ENCODE peak calls at places on chromosome 11, in ten cellular contexts. O is fibroblast of lung, W is suprapubic skin, A is glutamatergic neuron, X is heart right ventricle, J is neural crest cell, D is GM20000, S is pancreas, V is astrocyte of the spinal cord, I is WTC11. H is an unnamed sample.

GRCh38 chr11:69578167-69578566 is 62.8 kb upstream of the CCND1 start:
- DNase-seq in O (no peak), W (no peak), A (no peak), X (no peak), J (no peak), D (no peak), S (no peak), V (no peak), I (no peak), H (no peak)

GRCh38 chr11:8566613-8567210 is 27.3 kb downstream of the STK33 start:
- DNase-seq in O (peak), W (no peak), A (no peak), X (no peak), J (no peak), D (peak), S (no peak), V (peak), I (no peak), H (peak)

GRCh38 chr11:121613724-121614123 is 161.0 kb upstream of the SORL1-AS1 start:
- DNase-seq in O (peak), W (no peak), A (no peak), X (no peak), J (no peak), D (no peak), S (no peak), V (no peak), I (no peak), H (no peak)

GRCh38 chr11:112392860-112393259 is 132.2 kb upstream of the PLET1 start:
- DNase-seq in O (no peak), W (no peak), A (peak), X (no peak), J (no peak), D (no peak), S (no peak), V (no peak), I (no peak), H (no peak)

GRCh38 chr11:56531856-56532255 is 11.2 kb downstream of the OR5M11 start:
- DNase-seq in O (no peak), W (no peak), A (no peak), X (no peak), J (no peak), D (no peak), S (no peak), V (no peak), I (no peak), H (no peak)

GRCh38 chr11:77789061-77789730 is 31.3 kb downstream of the RSF1 start:
- DNase-seq in O (no peak), W (no peak), A (no peak), X (no peak), J (no peak), D (no peak), S (no peak), V (no peak), I (no peak), H (no peak)

GRCh38 chr11:34637303-34637702 is 16.4 kb downstream of the EHF start:
- DNase-seq in O (no peak), W (no peak), A (no peak), X (peak), J (no peak), D (no peak), S (no peak), V (no peak), I (no peak), H (no peak)

GRCh38 chr11:94185387-94186084 is 56.9 kb downstream of the PANX1 start:
- DNase-seq in O (peak), W (no peak), A (no peak), X (no peak), J (no peak), D (no peak), S (no peak), V (peak), I (no peak), H (no peak)

GRCh38 chr11:34036456-34036855 is 15.1 kb upstream of the CAPRIN1 start:
- DNase-seq in O (no peak), W (no peak), A (no peak), X (no peak), J (no peak), D (no peak), S (no peak), V (no peak), I (no peak), H (no peak)

GRCh38 chr11:101566626-101567025 is 17.2 kb downstream of the TRPC6 start:
- DNase-seq in O (no peak), W (no peak), A (no peak), X (no peak), J (no peak), D (no peak), S (no peak), V (no peak), I (peak), H (no peak)

GRCh38 chr11:29432719-29433325 is 584.0 kb downstream of the KCNA4 start:
- DNase-seq in O (no peak), W (no peak), A (no peak), X (no peak), J (peak), D (peak), S (no peak), V (peak), I (no peak), H (peak)

GRCh38 chr11:35318977-35319925 is 100.1 kb downstream of the SLC1A2 start:
- DNase-seq in O (peak), W (no peak), A (no peak), X (no peak), J (no peak), D (peak), S (no peak), V (peak), I (no peak), H (no peak)

GRCh38 chr11:31943056-31943780 is 132.1 kb upstream of the PAX6 start:
- DNase-seq in O (no peak), W (no peak), A (no peak), X (no peak), J (no peak), D (peak), S (no peak), V (no peak), I (no peak), H (peak)

GRCh38 chr11:1055990-1056771 is 18.5 kb upstream of the MUC2 start:
- DNase-seq in O (no peak), W (no peak), A (peak), X (peak), J (no peak), D (no peak), S (peak), V (no peak), I (peak), H (no peak)

GRCh38 chr11:80331694-80332093 is 890.9 kb upstream of the TENM4 start:
- DNase-seq in O (no peak), W (no peak), A (no peak), X (no peak), J (no peak), D (no peak), S (no peak), V (no peak), I (no peak), H (no peak)

GRCh38 chr11:9057032-9057431 is 34.4 kb downstream of the SCUBE2 start:
- DNase-seq in O (no peak), W (no peak), A (no peak), X (no peak), J (no peak), D (no peak), S (no peak), V (peak), I (no peak), H (no peak)

GRCh38 chr11:84103096-84103495 is 816.9 kb upstream of the CCDC90B start:
- DNase-seq in O (no peak), W (no peak), A (peak), X (no peak), J (peak), D (no peak), S (no peak), V (no peak), I (no peak), H (no peak)

GRCh38 chr11:57781529-57781943 is 19.9 kb downstream of the CTNND1 start:
- DNase-seq in O (no peak), W (no peak), A (no peak), X (no peak), J (no peak), D (no peak), S (peak), V (no peak), I (peak), H (no peak)

GRCh38 chr11:11085580-11085979 is 227.7 kb upstream of the ZBED5 start:
- DNase-seq in O (no peak), W (no peak), A (no peak), X (no peak), J (no peak), D (no peak), S (no peak), V (no peak), I (no peak), H (no peak)

GRCh38 chr11:99325807-99326206 is 305.1 kb downstream of the CNTN5 start:
- DNase-seq in O (peak), W (no peak), A (no peak), X (no peak), J (no peak), D (no peak), S (no peak), V (peak), I (no peak), H (no peak)

GRCh38 chr11:3632070-3632660 is 9.6 kb downstream of the ART5 start:
- DNase-seq in O (no peak), W (peak), A (no peak), X (no peak), J (no peak), D (no peak), S (no peak), V (no peak), I (no peak), H (no peak)

GRCh38 chr11:128725630-128726461 is 32.0 kb downstream of the FLI1 start:
- DNase-seq in O (peak), W (no peak), A (no peak), X (no peak), J (no peak), D (no peak), S (no peak), V (peak), I (no peak), H (no peak)

GRCh38 chr11:129895126-129896041 is at the start of gene NFRKB:
- DNase-seq in O (peak), W (peak), A (peak), X (peak), J (peak), D (peak), S (peak), V (peak), I (peak), H (peak)
- TF ChIP-seq CTCF in O (no peak), W (no peak), A (no peak), X (no peak), J (no peak), D (no peak), S (no peak), V (no peak), I (no peak), H (no peak)

GRCh38 chr11:86360775-86361395 is 13.8 kb upstream of the CCDC81 start:
- DNase-seq in O (peak), W (no peak), A (no peak), X (no peak), J (no peak), D (no peak), S (no peak), V (peak), I (no peak), H (no peak)
- TF ChIP-seq CTCF in O (peak), W (no peak), A (no peak), X (no peak), J (peak), D (no peak), S (no peak), V (peak), I (no peak), H (no peak)

DNA sequence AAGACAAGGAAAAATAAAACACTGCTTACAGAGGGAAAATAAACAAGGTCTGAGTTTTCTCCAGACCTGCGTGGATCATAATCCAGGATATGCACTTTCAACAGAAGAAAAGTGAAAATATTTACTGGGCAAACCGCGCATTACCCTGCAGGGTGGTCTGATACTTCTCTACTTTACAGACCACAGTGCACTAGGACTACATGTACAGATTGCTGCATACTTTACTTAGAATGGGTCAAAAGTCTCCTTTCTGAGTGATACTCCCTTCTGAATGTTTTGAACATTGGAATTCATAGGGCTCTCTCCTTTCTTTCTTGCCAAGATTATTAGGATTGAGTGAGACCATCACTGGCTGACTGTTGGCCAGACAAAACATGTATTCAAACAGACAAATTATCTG is 6.7 kb upstream of the FIBIN start:
- DNase-seq in O (no peak), W (no peak), A (no peak), X (no peak), J (no peak), D (no peak), S (no peak), V (no peak), I (no peak), H (no peak)
- TF ChIP-seq CTCF in O (no peak), W (no peak), A (no peak), X (no peak), J (no peak), D (no peak), S (no peak), V (no peak), I (no peak), H (no peak)

GRCh38 chr11:27040302-27041115 is at the start of gene BBOX1:
- DNase-seq in O (peak), W (no peak), A (no peak), X (no peak), J (no peak), D (no peak), S (no peak), V (no peak), I (no peak), H (no peak)

GRCh38 chr11:27041141-27041869 is 690 bp downstream of the BBOX1 start:
- DNase-seq in O (no peak), W (no peak), A (no peak), X (no peak), J (no peak), D (no peak), S (no peak), V (no peak), I (no peak), H (no peak)

GRCh38 chr11:27039873-27040272 is 742 bp upstream of the BBOX1 start:
- DNase-seq in O (no peak), W (no peak), A (no peak), X (no peak), J (no peak), D (no peak), S (no peak), V (no peak), I (no peak), H (no peak)
- TF ChIP-seq CTCF in O (no peak), W (no peak), A (no peak), X (no peak), J (no peak), D (no peak), S (no peak), V (peak), I (no peak), H (no peak)

DNA sequence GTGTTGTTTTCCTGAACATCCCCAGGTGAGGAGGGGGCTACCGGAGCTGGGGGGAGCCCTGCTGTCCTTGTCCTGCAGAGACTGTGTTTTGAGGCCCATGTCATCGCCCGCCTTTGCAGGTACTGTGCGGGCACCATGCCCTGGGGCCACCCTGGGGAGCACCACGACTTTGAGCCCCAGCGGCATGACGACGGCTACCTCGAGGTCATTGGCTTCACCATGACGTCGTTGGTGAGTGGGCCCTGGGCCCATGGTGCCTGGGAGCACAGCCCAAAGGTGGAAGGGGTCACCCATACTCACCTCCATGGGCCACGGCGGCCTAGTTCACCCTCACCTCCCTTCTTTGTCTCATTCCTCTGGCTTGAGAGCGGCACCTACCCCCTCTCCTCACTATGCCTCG is 6.7 kb upstream of the MDK start:
- DNase-seq in O (no peak), W (no peak), A (no peak), X (peak), J (no peak), D (no peak), S (no peak), V (no peak), I (no peak), H (no peak)
- TF ChIP-seq CTCF in O (no peak), W (no peak), A (no peak), X (no peak), J (no peak), D (no peak), S (no peak), V (no peak), I (no peak), H (no peak)

GRCh38 chr11:39732002-39732401 is 1727.5 kb downstream of the LRRC4C start:
- DNase-seq in O (no peak), W (no peak), A (no peak), X (no peak), J (no peak), D (no peak), S (no peak), V (no peak), I (no peak), H (no peak)
- TF ChIP-seq CTCF in O (no peak), W (no peak), A (no peak), X (no peak), J (no peak), D (no peak), S (no peak), V (no peak), I (no peak), H (no peak)

DNA sequence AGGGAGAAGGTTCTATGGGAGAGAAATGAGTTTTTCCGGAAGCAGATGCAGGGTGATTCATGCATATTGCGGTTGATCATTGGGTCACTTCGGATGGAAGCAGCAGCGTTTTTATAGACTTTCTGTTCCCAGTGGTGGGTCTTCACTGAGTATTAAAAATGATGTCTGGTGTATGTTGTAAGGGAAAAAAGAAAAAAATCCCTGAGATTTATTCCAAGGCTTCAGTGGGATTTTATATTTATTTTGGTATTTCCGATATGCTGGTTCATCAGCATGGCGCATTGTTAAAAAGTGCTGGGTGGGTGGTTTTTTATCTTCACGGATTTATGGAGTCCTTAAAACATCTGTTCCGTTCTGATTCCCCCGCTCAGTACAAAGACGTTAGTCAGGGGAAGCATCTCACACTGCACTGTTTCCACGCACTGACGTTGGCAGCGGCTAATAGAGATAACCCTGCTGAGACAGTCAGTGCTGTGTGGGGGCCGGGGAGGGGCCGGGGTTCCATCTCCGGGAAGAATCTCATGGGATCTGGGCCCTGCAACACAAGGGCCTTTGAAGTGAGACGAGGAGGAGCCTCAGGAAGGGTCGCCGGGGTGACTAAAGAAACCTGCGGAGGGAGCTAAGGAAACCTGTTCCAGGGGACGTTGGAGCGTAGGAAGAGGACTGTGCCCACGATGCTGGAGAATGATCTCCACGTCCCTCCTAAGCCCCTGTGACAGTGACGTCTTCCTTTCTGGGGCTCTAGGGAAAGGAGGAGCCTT is 390.0 kb downstream of the NTM start:
- DNase-seq in O (peak), W (no peak), A (peak), X (no peak), J (no peak), D (no peak), S (no peak), V (peak), I (peak), H (no peak)
- TF ChIP-seq CTCF in O (no peak), W (no peak), A (no peak), X (no peak), J (no peak), D (no peak), S (no peak), V (no peak), I (no peak), H (no peak)

GRCh38 chr11:126766425-126766824 is 234.1 kb downstream of the KIRREL3 start:
- DNase-seq in O (no peak), W (no peak), A (no peak), X (no peak), J (no peak), D (no peak), S (no peak), V (no peak), I (no peak), H (no peak)
- TF ChIP-seq CTCF in O (no peak), W (no peak), A (no peak), X (no peak), J (no peak), D (no peak), S (no peak), V (no peak), I (no peak), H (no peak)